ENCODE peak calls at places on chromosomes 16 and 17, in nine cellular contexts. Y, J, O, F, D, G, N, S and L are unnamed samples.

GRCh38 chr17:78899361-78900260 is 3.4 kb downstream of the CEP295NL start:
- DNase-seq in Y (peak), J (no peak), O (no peak), F (no peak), D (no peak), G (peak), N (no peak), S (peak), L (no peak)

GRCh38 chr17:40021471-40021961 is 6.3 kb downstream of the CSF3 start:
- DNase-seq in Y (no peak), J (no peak), O (peak), F (peak), D (no peak), G (peak), N (no peak), S (no peak), L (no peak)

GRCh38 chr16:55490301-55490700 is 11.3 kb downstream of the MMP2 start:
- DNase-seq in Y (no peak), J (no peak), O (no peak), F (no peak), D (no peak), G (no peak), N (no peak), S (no peak), L (no peak)

GRCh38 chr16:1152123-1152638 is 725 bp upstream of the CACNA1H start:
- DNase-seq in Y (peak), J (no peak), O (no peak), F (no peak), D (no peak), G (no peak), N (no peak), S (peak), L (no peak)

GRCh38 chr16:69566437-69567030 is 768 bp downstream of the NFAT5 start:
- DNase-seq in Y (peak), J (no peak), O (peak), F (peak), D (peak), G (peak), N (no peak), S (peak), L (peak)

GRCh38 chr17:32253117-32253611 is 12.5 kb upstream of the RHBDL3 start:
- DNase-seq in Y (peak), J (peak), O (peak), F (peak), D (peak), G (peak), N (peak), S (peak), L (peak)

GRCh38 chr17:61002316-61002736 is 324.7 kb downstream of the BCAS3 start:
- DNase-seq in Y (no peak), J (peak), O (peak), F (peak), D (no peak), G (peak), N (no peak), S (peak), L (peak)

GRCh38 chr17:47230864-47231263 is 21.7 kb downstream of the MYL4 start:
- DNase-seq in Y (no peak), J (no peak), O (no peak), F (no peak), D (no peak), G (no peak), N (no peak), S (no peak), L (no peak)

GRCh38 chr16:84738255-84739038 is 38.6 kb downstream of the USP10 start:
- DNase-seq in Y (peak), J (no peak), O (peak), F (peak), D (peak), G (peak), N (peak), S (peak), L (peak)

GRCh38 chr17:63549289-63549945 is 860 bp upstream of the DCAF7 start:
- DNase-seq in Y (no peak), J (no peak), O (no peak), F (no peak), D (peak), G (no peak), N (no peak), S (no peak), L (no peak)

GRCh38 chr17:3666516-3666915 is 1.9 kb downstream of the TAX1BP3 start:
- DNase-seq in Y (no peak), J (no peak), O (no peak), F (no peak), D (no peak), G (peak), N (no peak), S (no peak), L (no peak)

GRCh38 chr17:57672971-57673370 is 72.1 kb downstream of the CCDC182 start:
- DNase-seq in Y (no peak), J (no peak), O (no peak), F (no peak), D (no peak), G (no peak), N (no peak), S (no peak), L (no peak)

GRCh38 chr17:79090503-79091372 is 16.1 kb downstream of the ENGASE start:
- DNase-seq in Y (no peak), J (no peak), O (no peak), F (no peak), D (no peak), G (peak), N (no peak), S (no peak), L (no peak)

GRCh38 chr17:30586818-30587595 is 109.8 kb downstream of the GOSR1 start:
- DNase-seq in Y (no peak), J (no peak), O (peak), F (peak), D (no peak), G (peak), N (no peak), S (no peak), L (no peak)

GRCh38 chr16:71669926-71670536 is 44.0 kb downstream of the MARVELD3 start:
- DNase-seq in Y (no peak), J (no peak), O (no peak), F (no peak), D (no peak), G (no peak), N (no peak), S (no peak), L (no peak)

GRCh38 chr17:80931421-80932265 is 60.0 kb upstream of the CHMP6 start:
- DNase-seq in Y (peak), J (peak), O (peak), F (peak), D (no peak), G (no peak), N (no peak), S (peak), L (no peak)

GRCh38 chr16:72787519-72788268 is 260.2 kb downstream of the ZFHX3 start:
- DNase-seq in Y (peak), J (peak), O (peak), F (peak), D (peak), G (peak), N (peak), S (peak), L (peak)

GRCh38 chr17:8867361-8867981 is at the start of gene PIK3R6:
- DNase-seq in Y (no peak), J (no peak), O (no peak), F (no peak), D (no peak), G (no peak), N (no peak), S (no peak), L (peak)

GRCh38 chr16:67157106-67157748 is 2.5 kb downstream of the TRADD start:
- DNase-seq in Y (no peak), J (no peak), O (no peak), F (no peak), D (no peak), G (no peak), N (no peak), S (no peak), L (no peak)
- TF ChIP-seq CTCF in Y (no peak), J (no peak), O (no peak), F (no peak), D (no peak), G (no peak), N (no peak), S (no peak), L (no peak)

GRCh38 chr16:11238272-11239202 is 17.5 kb downstream of the SOCS1 start:
- DNase-seq in Y (no peak), J (no peak), O (no peak), F (no peak), D (no peak), G (no peak), N (no peak), S (no peak), L (no peak)
- TF ChIP-seq CTCF in Y (no peak), J (no peak), O (no peak), F (no peak), D (no peak), G (no peak), N (no peak), S (no peak), L (no peak)

GRCh38 chr17:38732376-38733314 is 2.5 kb downstream of the CISD3 start:
- DNase-seq in Y (no peak), J (no peak), O (no peak), F (no peak), D (peak), G (no peak), N (no peak), S (no peak), L (no peak)

GRCh38 chr17:38729368-38729885 is 714 bp upstream of the CISD3 start:
- DNase-seq in Y (no peak), J (no peak), O (no peak), F (no peak), D (no peak), G (no peak), N (no peak), S (no peak), L (no peak)

GRCh38 chr17:38729886-38730525 is at the start of gene CISD3:
- DNase-seq in Y (peak), J (no peak), O (peak), F (peak), D (peak), G (peak), N (no peak), S (peak), L (peak)

GRCh38 chr17:38731526-38732294 is 1.6 kb downstream of the CISD3 start:
- DNase-seq in Y (no peak), J (no peak), O (no peak), F (no peak), D (no peak), G (no peak), N (no peak), S (no peak), L (no peak)

DNA sequence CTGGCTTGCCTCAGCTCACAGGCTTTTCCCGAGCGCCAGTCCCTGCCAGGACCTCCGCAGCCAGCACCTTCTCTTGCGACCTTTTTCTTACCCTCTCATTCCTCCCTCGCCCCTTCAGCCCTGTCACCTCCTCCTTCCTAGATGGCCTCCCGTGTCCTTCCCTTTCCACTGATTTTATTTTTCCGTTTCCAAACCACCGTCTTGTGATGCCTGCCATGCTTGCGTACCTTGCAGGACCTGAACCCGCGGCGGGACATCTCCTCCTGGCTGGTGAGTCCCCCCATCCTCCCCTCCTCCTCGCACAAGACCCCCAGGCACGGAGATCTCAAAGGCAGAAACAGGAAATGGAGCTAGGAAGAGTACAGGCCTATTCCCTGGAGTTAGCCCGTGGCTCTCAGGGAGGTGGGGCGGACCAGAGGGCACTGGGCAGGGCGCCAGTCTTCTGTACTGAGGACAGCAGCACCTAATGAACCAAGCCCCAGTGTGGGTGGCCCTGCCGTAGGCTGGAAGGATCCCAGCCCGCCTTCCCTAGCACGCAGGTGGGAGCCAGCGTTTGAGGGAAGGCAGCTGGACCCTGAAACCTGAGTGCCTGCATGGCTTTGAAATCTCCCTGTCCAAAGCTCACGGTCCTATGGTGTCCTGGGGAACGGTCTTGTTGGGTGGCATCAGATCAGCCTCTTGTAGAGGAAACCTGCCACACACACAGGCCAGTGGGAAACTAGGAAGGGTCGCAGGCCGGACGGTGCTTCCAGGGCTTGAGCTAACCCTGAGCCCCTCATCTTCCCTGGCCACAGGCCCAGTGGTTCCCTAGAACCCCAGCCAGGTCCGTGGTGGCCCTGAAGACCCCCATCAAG is 612 bp downstream of the CISD3 start:
- DNase-seq in Y (peak), J (no peak), O (peak), F (peak), D (peak), G (peak), N (no peak), S (peak), L (no peak)
- TF ChIP-seq CTCF in Y (no peak), J (no peak), O (no peak), F (no peak), D (no peak), G (no peak), N (no peak), S (no peak), L (no peak)

GRCh38 chr17:77546772-77547201 is 406.0 kb downstream of the SEC14L1 start:
- DNase-seq in Y (peak), J (no peak), O (no peak), F (no peak), D (no peak), G (no peak), N (no peak), S (peak), L (no peak)
- TF ChIP-seq CTCF in Y (no peak), J (no peak), O (no peak), F (no peak), D (no peak), G (no peak), N (no peak), S (peak), L (no peak)

GRCh38 chr17:42518755-42519545 is 17.1 kb upstream of the NAGLU start:
- DNase-seq in Y (no peak), J (no peak), O (peak), F (no peak), D (peak), G (no peak), N (no peak), S (no peak), L (no peak)

GRCh38 chr17:42519546-42520444 is 16.2 kb upstream of the NAGLU start:
- DNase-seq in Y (peak), J (peak), O (peak), F (peak), D (peak), G (peak), N (no peak), S (peak), L (no peak)

GRCh38 chr17:42521036-42521435 is 15.0 kb upstream of the NAGLU start:
- DNase-seq in Y (no peak), J (no peak), O (no peak), F (no peak), D (no peak), G (no peak), N (no peak), S (no peak), L (no peak)

GRCh38 chr17:42521666-42522262 is 14.3 kb upstream of the NAGLU start:
- DNase-seq in Y (no peak), J (no peak), O (no peak), F (no peak), D (no peak), G (no peak), N (no peak), S (no peak), L (no peak)

GRCh38 chr17:42520540-42520951 is 15.5 kb upstream of the NAGLU start:
- DNase-seq in Y (peak), J (no peak), O (no peak), F (no peak), D (no peak), G (no peak), N (no peak), S (peak), L (no peak)
- TF ChIP-seq CTCF in Y (no peak), J (peak), O (peak), F (peak), D (no peak), G (peak), N (peak), S (peak), L (peak)

GRCh38 chr16:80804451-80805383 is at the start of gene CDYL2:
- DNase-seq in Y (peak), J (no peak), O (no peak), F (peak), D (peak), G (peak), N (no peak), S (peak), L (peak)

GRCh38 chr16:80804061-80804450 is 342 bp downstream of the CDYL2 start:
- DNase-seq in Y (peak), J (peak), O (peak), F (peak), D (no peak), G (peak), N (no peak), S (no peak), L (no peak)

GRCh38 chr16:80802129-80802528 is 2.3 kb downstream of the CDYL2 start:
- DNase-seq in Y (no peak), J (no peak), O (no peak), F (no peak), D (no peak), G (no peak), N (no peak), S (no peak), L (no peak)

GRCh38 chr16:80802902-80803301 is 1.5 kb downstream of the CDYL2 start:
- DNase-seq in Y (no peak), J (no peak), O (no peak), F (no peak), D (no peak), G (no peak), N (no peak), S (no peak), L (no peak)

DNA sequence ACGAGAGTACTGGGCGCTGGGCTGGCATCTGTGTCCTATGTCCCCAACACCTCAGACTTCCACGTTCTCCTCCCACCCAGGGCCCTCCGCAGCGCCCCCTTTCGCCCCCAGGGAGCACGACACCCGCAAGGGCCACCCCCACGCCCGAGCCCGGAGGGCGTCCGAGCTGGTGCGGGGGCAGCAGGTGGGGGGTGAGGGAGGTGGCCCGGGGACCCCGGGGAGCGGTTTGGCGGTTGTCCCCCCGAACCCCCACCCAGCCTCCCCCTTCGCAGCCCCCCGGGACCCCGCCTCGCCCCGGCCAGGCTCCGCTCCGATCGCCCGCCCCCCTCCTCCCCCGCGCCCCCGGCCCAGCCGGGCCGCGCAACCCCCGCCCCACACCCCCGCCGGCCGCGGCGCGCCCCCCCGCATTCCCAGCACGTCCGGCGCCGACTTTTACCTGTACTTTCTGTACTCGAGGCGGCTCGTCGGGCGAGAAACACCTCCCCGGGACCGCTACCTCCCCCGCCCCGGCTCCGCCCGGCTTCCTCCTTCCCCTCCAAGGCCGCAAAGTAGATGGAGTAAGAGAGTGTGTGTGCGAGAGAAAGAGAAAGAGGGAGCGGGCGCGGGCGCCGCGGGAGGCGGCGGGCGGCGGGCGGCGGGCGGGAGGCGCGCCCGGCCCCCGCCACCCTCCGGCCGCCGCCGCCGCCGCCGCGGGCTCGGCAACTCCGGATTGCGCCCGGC is 897 bp downstream of the CDYL2 start:
- DNase-seq in Y (peak), J (no peak), O (no peak), F (no peak), D (peak), G (peak), N (no peak), S (peak), L (peak)
- TF ChIP-seq CTCF in Y (peak), J (peak), O (peak), F (peak), D (no peak), G (peak), N (peak), S (peak), L (no peak)

DNA sequence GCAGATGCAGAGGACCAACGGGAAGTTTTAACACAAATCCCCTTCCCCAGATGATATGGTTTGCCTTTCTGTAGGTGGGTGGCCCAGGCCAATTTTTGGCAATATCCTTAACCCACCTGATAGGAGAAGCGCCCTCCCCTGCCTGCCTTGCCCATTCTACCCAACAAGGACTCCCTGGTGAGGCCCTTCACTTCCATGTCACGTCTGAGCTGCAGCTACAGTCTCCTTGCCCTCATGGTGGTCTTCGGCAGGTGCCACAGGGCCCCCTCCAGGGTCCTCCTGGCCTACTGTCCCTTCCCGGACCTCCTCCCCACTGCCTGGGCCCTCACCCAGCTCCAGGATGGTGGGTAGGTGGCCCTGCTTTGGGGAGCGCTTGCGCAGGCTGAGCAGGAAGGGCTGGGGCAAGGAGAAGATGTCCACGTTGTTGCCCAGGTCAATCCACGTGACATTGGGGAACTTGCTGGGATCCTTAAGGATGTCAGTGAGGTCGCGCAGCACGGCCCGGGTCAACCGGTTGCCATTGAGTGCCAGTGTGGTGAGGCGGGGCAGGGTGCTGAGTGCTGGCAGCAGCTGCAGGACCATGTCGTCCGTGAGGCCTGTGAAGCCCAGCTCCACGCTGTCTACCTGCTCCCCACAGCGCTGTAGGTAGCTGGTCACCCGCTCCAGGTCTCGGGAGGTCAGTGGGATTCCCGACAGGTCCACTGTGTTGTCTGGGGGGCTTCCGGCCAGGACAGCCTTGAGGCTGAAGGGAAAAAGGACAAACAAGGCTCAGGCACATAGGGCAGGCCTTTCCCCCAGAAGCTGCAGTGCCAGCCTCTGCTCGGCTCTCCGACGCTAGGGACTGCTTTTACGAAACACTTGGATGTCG is 28.3 kb downstream of the TRPV2 start:
- DNase-seq in Y (no peak), J (no peak), O (no peak), F (no peak), D (no peak), G (no peak), N (no peak), S (no peak), L (no peak)
- TF ChIP-seq CTCF in Y (no peak), J (no peak), O (no peak), F (no peak), D (no peak), G (no peak), N (no peak), S (no peak), L (no peak)

GRCh38 chr17:792277-792676 is 10.1 kb downstream of the MRM3 start:
- DNase-seq in Y (no peak), J (no peak), O (no peak), F (peak), D (no peak), G (peak), N (no peak), S (no peak), L (no peak)
- TF ChIP-seq CTCF in Y (no peak), J (no peak), O (peak), F (no peak), D (no peak), G (peak), N (no peak), S (no peak), L (no peak)

GRCh38 chr16:62205459-62205858 is 169.2 kb upstream of the CDH8 start:
- DNase-seq in Y (no peak), J (no peak), O (no peak), F (no peak), D (no peak), G (no peak), N (no peak), S (no peak), L (no peak)
- TF ChIP-seq CTCF in Y (no peak), J (no peak), O (no peak), F (no peak), D (no peak), G (no peak), N (no peak), S (peak), L (no peak)